ENCODE peak calls at places on chromosomes 3 and 15, in four cellular contexts. One of them, this sample, is unnamed.

GRCh38 chr15:90839187-90840071 is 29.0 kb upstream of the FURIN start:
- DNase-seq in brain microvascular endothelial cell: no peak
- DNase-seq in OCI-LY7: peak; percentile 86
- DNase-seq in BJ: no peak
- DNase-seq in this sample: no peak

GRCh38 chr3:128487813-128488635 is 5.0 kb downstream of the GATA2 start:
- DNase-seq in brain microvascular endothelial cell: peak; percentile 25
- DNase-seq in OCI-LY7: no peak
- DNase-seq in BJ: peak; percentile 57
- DNase-seq in this sample: peak; percentile 62

GRCh38 chr3:24450142-24450932 is 44.3 kb downstream of the THRB start:
- DNase-seq in brain microvascular endothelial cell: no peak
- DNase-seq in OCI-LY7: no peak
- DNase-seq in BJ: no peak
- DNase-seq in this sample: no peak

GRCh38 chr15:29122506-29122905 is 147.1 kb downstream of the NSMCE3 start:
- DNase-seq in brain microvascular endothelial cell: no peak
- DNase-seq in OCI-LY7: no peak
- DNase-seq in BJ: no peak
- DNase-seq in this sample: no peak

GRCh38 chr15:38622317-38622716 is 57.7 kb upstream of the RASGRP1 start:
- DNase-seq in brain microvascular endothelial cell: no peak
- DNase-seq in OCI-LY7: no peak
- DNase-seq in BJ: no peak
- DNase-seq in this sample: no peak

GRCh38 chr3:47412842-47413520 is 32.2 kb downstream of the PTPN23 start:
- DNase-seq in brain microvascular endothelial cell: no peak
- DNase-seq in OCI-LY7: no peak
- DNase-seq in BJ: no peak
- DNase-seq in this sample: no peak

GRCh38 chr15:36942248-36942827 is 158.0 kb downstream of the MEIS2 start:
- DNase-seq in brain microvascular endothelial cell: no peak
- DNase-seq in OCI-LY7: no peak
- DNase-seq in BJ: no peak
- DNase-seq in this sample: no peak

GRCh38 chr3:127426444-127427168 is 138.8 kb upstream of the PRR20G start:
- DNase-seq in brain microvascular endothelial cell: no peak
- DNase-seq in OCI-LY7: no peak
- DNase-seq in BJ: no peak
- DNase-seq in this sample: no peak

GRCh38 chr15:31399544-31400171 is 73.0 kb downstream of the KLF13 start:
- DNase-seq in brain microvascular endothelial cell: peak; percentile 56
- DNase-seq in OCI-LY7: no peak
- DNase-seq in BJ: no peak
- DNase-seq in this sample: peak; percentile 80

GRCh38 chr15:85010472-85011209 is 29.0 kb downstream of the PDE8A start:
- DNase-seq in brain microvascular endothelial cell: no peak
- DNase-seq in OCI-LY7: peak; percentile 62
- DNase-seq in BJ: no peak
- DNase-seq in this sample: no peak

GRCh38 chr15:39963806-39964205 is 29.9 kb downstream of the EIF2AK4 start:
- DNase-seq in brain microvascular endothelial cell: no peak
- DNase-seq in OCI-LY7: no peak
- DNase-seq in BJ: peak; percentile 86
- DNase-seq in this sample: no peak

GRCh38 chr15:39966521-39966920 is 32.6 kb downstream of the EIF2AK4 start:
- DNase-seq in brain microvascular endothelial cell: no peak
- DNase-seq in OCI-LY7: no peak
- DNase-seq in BJ: no peak
- DNase-seq in this sample: no peak

GRCh38 chr15:39969871-39970270 is 36.0 kb downstream of the EIF2AK4 start:
- DNase-seq in brain microvascular endothelial cell: peak; percentile 50
- DNase-seq in OCI-LY7: no peak
- DNase-seq in BJ: no peak
- DNase-seq in this sample: peak; percentile 12

GRCh38 chr15:39968273-39969001 is 34.5 kb downstream of the EIF2AK4 start:
- DNase-seq in brain microvascular endothelial cell: no peak
- DNase-seq in OCI-LY7: peak; percentile 43
- DNase-seq in BJ: no peak
- DNase-seq in this sample: no peak

DNA sequence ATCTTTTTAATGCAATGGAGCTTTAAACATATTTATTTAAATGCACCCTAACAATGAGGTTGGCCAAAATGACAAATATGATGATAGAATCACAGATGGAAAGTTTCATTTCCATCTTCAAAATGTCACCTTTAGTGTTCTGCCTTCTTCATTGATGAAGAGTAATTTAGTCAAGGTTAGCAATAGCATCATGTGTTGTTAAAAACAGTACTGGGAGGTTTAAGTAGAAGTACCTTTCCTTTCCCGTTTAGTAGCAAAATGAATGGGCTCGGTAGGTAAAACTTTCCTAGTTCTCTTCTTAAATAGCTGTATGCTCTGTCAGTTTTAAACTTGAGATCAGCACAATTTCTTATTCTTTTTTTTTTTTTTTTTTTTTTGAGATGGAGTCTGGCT is 35.1 kb downstream of the EIF2AK4 start:
- DNase-seq in brain microvascular endothelial cell: no peak
- DNase-seq in OCI-LY7: no peak
- DNase-seq in BJ: no peak
- DNase-seq in this sample: no peak
- TF ChIP-seq CTCF in brain microvascular endothelial cell: no peak
- TF ChIP-seq CTCF in OCI-LY7: no peak
- TF ChIP-seq CTCF in BJ: no peak
- TF ChIP-seq CTCF in this sample: no peak

GRCh38 chr15:45276851-45277250 is 24.8 kb downstream of the SLC28A2 start:
- DNase-seq in brain microvascular endothelial cell: no peak
- DNase-seq in OCI-LY7: peak; percentile 52
- DNase-seq in BJ: no peak
- DNase-seq in this sample: no peak
- TF ChIP-seq CTCF in brain microvascular endothelial cell: peak; percentile 47
- TF ChIP-seq CTCF in OCI-LY7: peak; percentile 81
- TF ChIP-seq CTCF in BJ: peak; percentile 48
- TF ChIP-seq CTCF in this sample: no peak

GRCh38 chr15:76236350-76236749 is 74.9 kb downstream of the ETFA start:
- DNase-seq in brain microvascular endothelial cell: no peak
- DNase-seq in OCI-LY7: no peak
- DNase-seq in BJ: no peak
- DNase-seq in this sample: no peak

GRCh38 chr15:76234337-76234889 is 76.9 kb downstream of the ETFA start:
- DNase-seq in brain microvascular endothelial cell: no peak
- DNase-seq in OCI-LY7: no peak
- DNase-seq in BJ: no peak
- DNase-seq in this sample: no peak

GRCh38 chr15:76239786-76240185 is 71.5 kb downstream of the ETFA start:
- DNase-seq in brain microvascular endothelial cell: no peak
- DNase-seq in OCI-LY7: no peak
- DNase-seq in BJ: no peak
- DNase-seq in this sample: no peak

DNA sequence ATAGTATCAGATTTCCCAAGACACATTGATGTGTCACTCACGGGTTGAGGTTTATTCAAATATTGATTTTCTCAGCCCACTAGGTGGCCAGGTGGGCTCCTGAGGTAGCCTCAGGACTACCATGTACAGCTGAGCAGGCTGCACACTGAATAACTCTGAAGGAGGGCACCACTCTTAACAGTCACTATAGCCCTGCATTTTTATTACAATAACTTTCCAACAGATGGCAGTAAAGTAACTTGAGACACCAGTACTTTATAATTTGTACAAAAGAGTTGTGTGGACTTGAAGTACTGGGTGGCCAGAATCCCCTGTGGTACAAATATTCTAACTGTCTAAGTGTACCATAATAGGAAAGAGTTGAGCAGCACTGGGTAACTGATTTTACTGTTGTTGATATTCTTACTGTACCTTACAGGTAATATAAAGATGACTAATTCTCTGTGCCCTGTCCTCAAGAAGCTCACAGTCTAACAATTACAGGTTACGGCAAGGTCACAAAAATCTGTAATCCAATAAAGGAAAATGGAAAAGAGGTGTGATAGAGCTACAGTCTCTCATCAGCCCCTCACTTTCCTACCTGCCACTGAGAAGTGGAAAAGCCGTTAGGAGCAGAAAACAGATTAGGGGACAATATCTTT is 76.0 kb downstream of the ETFA start:
- DNase-seq in brain microvascular endothelial cell: no peak
- DNase-seq in OCI-LY7: peak; percentile 58
- DNase-seq in BJ: peak; percentile 15
- DNase-seq in this sample: no peak
- TF ChIP-seq CTCF in brain microvascular endothelial cell: peak; percentile 44
- TF ChIP-seq CTCF in OCI-LY7: peak; percentile 83
- TF ChIP-seq CTCF in BJ: peak; percentile 52
- TF ChIP-seq CTCF in this sample: peak; percentile 70

GRCh38 chr15:70355275-70355795 is 257.6 kb upstream of the TLE3 start:
- DNase-seq in brain microvascular endothelial cell: no peak
- DNase-seq in OCI-LY7: peak; percentile 11
- DNase-seq in BJ: no peak
- DNase-seq in this sample: no peak
- TF ChIP-seq CTCF in brain microvascular endothelial cell: peak; percentile 53
- TF ChIP-seq CTCF in OCI-LY7: peak; percentile 62
- TF ChIP-seq CTCF in BJ: peak; percentile 16
- TF ChIP-seq CTCF in this sample: no peak

GRCh38 chr3:126061301-126062032 is 22.5 kb downstream of the SLC41A3 start:
- DNase-seq in brain microvascular endothelial cell: no peak
- DNase-seq in OCI-LY7: no peak
- DNase-seq in BJ: no peak
- DNase-seq in this sample: no peak
- TF ChIP-seq CTCF in brain microvascular endothelial cell: no peak
- TF ChIP-seq CTCF in OCI-LY7: no peak
- TF ChIP-seq CTCF in BJ: no peak
- TF ChIP-seq CTCF in this sample: no peak